ENCODE peak calls at places on chromosomes 6 and 20, in five cellular contexts. One of them, this sample, is unnamed.

GRCh38 chr6:157068691-157069228 is 254.6 kb downstream of the TMEM242 start:
- DNase-seq in Peyer's patch: no peak
- DNase-seq in thoracic aorta: no peak
- DNase-seq in heart right ventricle: no peak
- DNase-seq in upper lobe of left lung: no peak
- DNase-seq in this sample: no peak

GRCh38 chr20:3786126-3786484 is 435 bp downstream of the CENPB start:
- DNase-seq in thoracic aorta: no peak
- DNase-seq in Peyer's patch: peak
- DNase-seq in upper lobe of left lung: no peak
- DNase-seq in heart right ventricle: peak
- DNase-seq in this sample: peak

GRCh38 chr6:93272201-93272600 is 147.2 kb downstream of the EPHA7 start:
- DNase-seq in Peyer's patch: no peak
- DNase-seq in heart right ventricle: no peak
- DNase-seq in thoracic aorta: no peak
- DNase-seq in upper lobe of left lung: no peak
- DNase-seq in this sample: no peak

GRCh38 chr6:49866485-49866943 is at the start of gene CRISP1:
- DNase-seq in upper lobe of left lung: no peak
- DNase-seq in thoracic aorta: no peak
- DNase-seq in Peyer's patch: no peak
- DNase-seq in heart right ventricle: no peak
- DNase-seq in this sample: no peak

GRCh38 chr20:47146703-47147102 is 209.8 kb downstream of the ZMYND8 start:
- DNase-seq in heart right ventricle: no peak
- DNase-seq in Peyer's patch: no peak
- DNase-seq in thoracic aorta: no peak
- DNase-seq in upper lobe of left lung: no peak
- DNase-seq in this sample: no peak

GRCh38 chr6:14088600-14089168 is 28.9 kb upstream of the CD83 start:
- DNase-seq in thoracic aorta: no peak
- DNase-seq in heart right ventricle: no peak
- DNase-seq in Peyer's patch: no peak
- DNase-seq in upper lobe of left lung: no peak
- DNase-seq in this sample: no peak

GRCh38 chr6:36933102-36933501 is 21.4 kb upstream of the PI16 start:
- DNase-seq in thoracic aorta: no peak
- DNase-seq in Peyer's patch: no peak
- DNase-seq in heart right ventricle: no peak
- DNase-seq in upper lobe of left lung: no peak
- DNase-seq in this sample: no peak

GRCh38 chr20:53077373-53078205 is 105.4 kb downstream of the TSHZ2 start:
- DNase-seq in upper lobe of left lung: no peak
- DNase-seq in heart right ventricle: no peak
- DNase-seq in thoracic aorta: no peak
- DNase-seq in Peyer's patch: no peak
- DNase-seq in this sample: no peak

GRCh38 chr6:118537579-118537978 is 10.5 kb upstream of the PLN start:
- DNase-seq in heart right ventricle: no peak
- DNase-seq in thoracic aorta: no peak
- DNase-seq in Peyer's patch: no peak
- DNase-seq in upper lobe of left lung: no peak
- DNase-seq in this sample: no peak

GRCh38 chr6:170225852-170226417 is 64.9 kb downstream of the DLL1 start:
- DNase-seq in thoracic aorta: no peak
- DNase-seq in Peyer's patch: peak
- DNase-seq in upper lobe of left lung: peak
- DNase-seq in heart right ventricle: no peak
- DNase-seq in this sample: peak

GRCh38 chr6:55794136-55794812 is 81.1 kb downstream of the BMP5 start:
- DNase-seq in heart right ventricle: no peak
- DNase-seq in upper lobe of left lung: no peak
- DNase-seq in thoracic aorta: no peak
- DNase-seq in Peyer's patch: no peak
- DNase-seq in this sample: no peak

GRCh38 chr20:12575352-12576095 is 433.2 kb upstream of the SPTLC3 start:
- DNase-seq in thoracic aorta: no peak
- DNase-seq in heart right ventricle: peak
- DNase-seq in Peyer's patch: peak
- DNase-seq in upper lobe of left lung: peak
- DNase-seq in this sample: peak

GRCh38 chr6:161137839-161138544 is 135.9 kb downstream of the AGPAT4 start:
- DNase-seq in heart right ventricle: no peak
- DNase-seq in upper lobe of left lung: no peak
- DNase-seq in thoracic aorta: no peak
- DNase-seq in Peyer's patch: no peak
- DNase-seq in this sample: no peak

GRCh38 chr20:46929902-46930301 is 35.3 kb downstream of the EYA2 start:
- DNase-seq in heart right ventricle: no peak
- DNase-seq in thoracic aorta: no peak
- DNase-seq in upper lobe of left lung: no peak
- DNase-seq in Peyer's patch: no peak
- DNase-seq in this sample: no peak

GRCh38 chr20:19934792-19935491 is 82.2 kb upstream of the NAA20 start:
- DNase-seq in heart right ventricle: peak
- DNase-seq in upper lobe of left lung: peak
- DNase-seq in Peyer's patch: peak
- DNase-seq in thoracic aorta: no peak
- DNase-seq in this sample: peak

GRCh38 chr20:19937651-19938420 is 79.3 kb upstream of the NAA20 start:
- DNase-seq in heart right ventricle: no peak
- DNase-seq in Peyer's patch: no peak
- DNase-seq in upper lobe of left lung: no peak
- DNase-seq in thoracic aorta: no peak
- DNase-seq in this sample: no peak

GRCh38 chr20:19938421-19938787 is 78.8 kb upstream of the NAA20 start:
- DNase-seq in thoracic aorta: no peak
- DNase-seq in Peyer's patch: no peak
- DNase-seq in upper lobe of left lung: no peak
- DNase-seq in heart right ventricle: no peak
- DNase-seq in this sample: no peak

GRCh38 chr20:19936801-19937583 is 80.2 kb upstream of the NAA20 start:
- DNase-seq in thoracic aorta: no peak
- DNase-seq in Peyer's patch: no peak
- DNase-seq in heart right ventricle: peak
- DNase-seq in upper lobe of left lung: peak
- DNase-seq in this sample: no peak

DNA sequence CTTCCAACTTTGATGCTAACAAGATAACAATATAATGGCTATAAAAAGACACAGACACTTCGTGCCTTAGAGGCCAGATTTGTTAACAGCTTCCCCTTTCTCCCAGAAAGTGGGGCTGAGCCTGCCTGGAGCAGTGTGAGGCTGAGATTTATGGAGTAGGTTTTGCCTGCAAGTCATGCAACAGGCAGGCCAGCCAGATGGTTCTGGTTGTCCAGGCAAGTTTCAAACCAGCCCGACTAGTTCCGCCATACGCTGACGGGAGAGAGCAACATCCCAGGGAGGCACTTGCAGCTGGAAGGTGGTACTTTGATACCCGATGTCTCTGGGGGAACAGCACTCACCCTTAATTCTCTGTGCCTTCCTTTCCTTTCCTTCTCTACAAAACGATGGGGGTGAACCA is 81.3 kb upstream of the NAA20 start:
- DNase-seq in upper lobe of left lung: peak
- DNase-seq in heart right ventricle: no peak
- DNase-seq in thoracic aorta: no peak
- DNase-seq in Peyer's patch: no peak
- DNase-seq in this sample: no peak
- H3K27ac ChIP-seq in upper lobe of left lung: peak
- H3K27ac ChIP-seq in heart right ventricle: peak
- H3K27ac ChIP-seq in thoracic aorta: peak
- H3K27ac ChIP-seq in Peyer's patch: peak
- H3K27ac ChIP-seq in this sample: peak

DNA sequence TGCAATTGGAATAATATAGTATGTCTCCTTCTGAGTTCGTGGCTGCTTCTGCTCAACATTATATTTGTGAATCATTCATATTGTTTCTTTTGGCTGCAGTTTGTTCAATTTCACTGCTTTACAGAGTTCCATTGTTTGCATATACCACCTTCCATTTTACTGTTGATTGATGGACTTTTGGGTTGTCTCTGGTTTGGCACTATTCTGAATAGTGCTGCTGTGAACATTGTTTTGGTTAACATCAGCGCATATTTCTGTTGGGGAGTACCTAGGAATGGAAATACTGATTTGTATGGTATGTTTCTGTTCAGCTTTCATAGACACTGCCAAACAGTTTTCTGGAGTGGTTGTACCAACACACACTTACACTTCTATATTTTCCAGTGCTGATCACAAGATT is 46.9 kb downstream of the UST start:
- DNase-seq in upper lobe of left lung: no peak
- DNase-seq in heart right ventricle: no peak
- DNase-seq in Peyer's patch: no peak
- DNase-seq in thoracic aorta: no peak
- DNase-seq in this sample: no peak
- H3K27ac ChIP-seq in upper lobe of left lung: no peak
- H3K27ac ChIP-seq in heart right ventricle: no peak
- H3K27ac ChIP-seq in Peyer's patch: no peak
- H3K27ac ChIP-seq in thoracic aorta: no peak
- H3K27ac ChIP-seq in this sample: no peak

GRCh38 chr6:8064638-8065518 is 689 bp upstream of the BLOC1S5 start:
- DNase-seq in thoracic aorta: no peak
- DNase-seq in heart right ventricle: no peak
- DNase-seq in Peyer's patch: no peak
- DNase-seq in upper lobe of left lung: no peak
- DNase-seq in this sample: no peak
- H3K27ac ChIP-seq in thoracic aorta: peak
- H3K27ac ChIP-seq in heart right ventricle: peak
- H3K27ac ChIP-seq in Peyer's patch: peak
- H3K27ac ChIP-seq in upper lobe of left lung: peak
- H3K27ac ChIP-seq in this sample: peak

GRCh38 chr6:146381486-146381885 is 162.1 kb upstream of the RAB32 start:
- DNase-seq in thoracic aorta: no peak
- DNase-seq in heart right ventricle: no peak
- DNase-seq in upper lobe of left lung: no peak
- DNase-seq in Peyer's patch: no peak
- DNase-seq in this sample: no peak
- H3K27ac ChIP-seq in thoracic aorta: no peak
- H3K27ac ChIP-seq in heart right ventricle: no peak
- H3K27ac ChIP-seq in upper lobe of left lung: no peak
- H3K27ac ChIP-seq in Peyer's patch: no peak
- H3K27ac ChIP-seq in this sample: no peak